ENCODE peak calls at places on chromosomes 3 and 15, in ten cellular contexts. One of them, this sample, is unnamed.

GRCh38 chr3:11140054-11140712 is 14.1 kb upstream of the HRH1 start:
- DNase-seq in HT1080: no peak
- DNase-seq in NCI-H1092: peak
- DNase-seq in dermis blood vessel endothelial cell: peak
- DNase-seq in stimulated activated CD8-positive, alpha-beta memory T cell treated with anti-CD3 and anti-CD28 coated beads, Interleukin-7, amount 100 ng/mL, for 1 hour: no peak
- DNase-seq in stromal cell of bone marrow: peak
- DNase-seq in Caki2: peak
- DNase-seq in left cardiac atrium: peak
- DNase-seq in ecto neural progenitor cell: no peak
- DNase-seq in stimulated activated CD4-positive, alpha-beta T cell treated with anti-CD3 and anti-CD28 coated beads, TNF-alpha, amount 100 ng/mL, for 4 hours: no peak
- DNase-seq in this sample: no peak

GRCh38 chr3:122680381-122681293 is at the start of gene PARP14:
- DNase-seq in HT1080: peak
- DNase-seq in NCI-H1092: no peak
- DNase-seq in dermis blood vessel endothelial cell: peak
- DNase-seq in stimulated activated CD8-positive, alpha-beta memory T cell treated with anti-CD3 and anti-CD28 coated beads, Interleukin-7, amount 100 ng/mL, for 1 hour: peak
- DNase-seq in stromal cell of bone marrow: peak
- DNase-seq in Caki2: peak
- DNase-seq in left cardiac atrium: peak
- DNase-seq in ecto neural progenitor cell: peak
- DNase-seq in stimulated activated CD4-positive, alpha-beta T cell treated with anti-CD3 and anti-CD28 coated beads, TNF-alpha, amount 100 ng/mL, for 4 hours: peak
- DNase-seq in this sample: no peak

GRCh38 chr3:8318002-8318649 is 183.5 kb upstream of the LMCD1 start:
- DNase-seq in HT1080: peak
- DNase-seq in NCI-H1092: no peak
- DNase-seq in dermis blood vessel endothelial cell: no peak
- DNase-seq in stimulated activated CD8-positive, alpha-beta memory T cell treated with anti-CD3 and anti-CD28 coated beads, Interleukin-7, amount 100 ng/mL, for 1 hour: no peak
- DNase-seq in stromal cell of bone marrow: peak
- DNase-seq in Caki2: no peak
- DNase-seq in left cardiac atrium: no peak
- DNase-seq in ecto neural progenitor cell: no peak
- DNase-seq in stimulated activated CD4-positive, alpha-beta T cell treated with anti-CD3 and anti-CD28 coated beads, TNF-alpha, amount 100 ng/mL, for 4 hours: no peak
- DNase-seq in this sample: no peak

GRCh38 chr15:75758071-75758872 is 45.6 kb upstream of the CSPG4 start:
- DNase-seq in HT1080: peak
- DNase-seq in NCI-H1092: peak
- DNase-seq in dermis blood vessel endothelial cell: peak
- DNase-seq in stimulated activated CD8-positive, alpha-beta memory T cell treated with anti-CD3 and anti-CD28 coated beads, Interleukin-7, amount 100 ng/mL, for 1 hour: peak
- DNase-seq in stromal cell of bone marrow: peak
- DNase-seq in Caki2: peak
- DNase-seq in left cardiac atrium: peak
- DNase-seq in ecto neural progenitor cell: peak
- DNase-seq in stimulated activated CD4-positive, alpha-beta T cell treated with anti-CD3 and anti-CD28 coated beads, TNF-alpha, amount 100 ng/mL, for 4 hours: peak
- DNase-seq in this sample: peak

GRCh38 chr3:188421836-188422540 is 268.0 kb downstream of the LPP start:
- DNase-seq in HT1080: no peak
- DNase-seq in NCI-H1092: no peak
- DNase-seq in dermis blood vessel endothelial cell: no peak
- DNase-seq in stimulated activated CD8-positive, alpha-beta memory T cell treated with anti-CD3 and anti-CD28 coated beads, Interleukin-7, amount 100 ng/mL, for 1 hour: no peak
- DNase-seq in stromal cell of bone marrow: no peak
- DNase-seq in Caki2: no peak
- DNase-seq in left cardiac atrium: no peak
- DNase-seq in ecto neural progenitor cell: no peak
- DNase-seq in stimulated activated CD4-positive, alpha-beta T cell treated with anti-CD3 and anti-CD28 coated beads, TNF-alpha, amount 100 ng/mL, for 4 hours: no peak
- DNase-seq in this sample: no peak

GRCh38 chr15:68586274-68586961 is 7.6 kb downstream of the CORO2B start:
- DNase-seq in HT1080: peak
- DNase-seq in NCI-H1092: no peak
- DNase-seq in dermis blood vessel endothelial cell: peak
- DNase-seq in stimulated activated CD8-positive, alpha-beta memory T cell treated with anti-CD3 and anti-CD28 coated beads, Interleukin-7, amount 100 ng/mL, for 1 hour: no peak
- DNase-seq in stromal cell of bone marrow: peak
- DNase-seq in Caki2: peak
- DNase-seq in left cardiac atrium: no peak
- DNase-seq in ecto neural progenitor cell: no peak
- DNase-seq in stimulated activated CD4-positive, alpha-beta T cell treated with anti-CD3 and anti-CD28 coated beads, TNF-alpha, amount 100 ng/mL, for 4 hours: no peak
- DNase-seq in this sample: peak

GRCh38 chr3:63863150-63864007 is at the start of the genes ATXN7 and THOC7:
- DNase-seq in HT1080: peak
- DNase-seq in NCI-H1092: peak
- DNase-seq in dermis blood vessel endothelial cell: peak
- DNase-seq in stimulated activated CD8-positive, alpha-beta memory T cell treated with anti-CD3 and anti-CD28 coated beads, Interleukin-7, amount 100 ng/mL, for 1 hour: peak
- DNase-seq in stromal cell of bone marrow: peak
- DNase-seq in Caki2: peak
- DNase-seq in left cardiac atrium: peak
- DNase-seq in ecto neural progenitor cell: peak
- DNase-seq in stimulated activated CD4-positive, alpha-beta T cell treated with anti-CD3 and anti-CD28 coated beads, TNF-alpha, amount 100 ng/mL, for 4 hours: peak
- DNase-seq in this sample: peak

GRCh38 chr3:118128886-118129285 is 905.8 kb downstream of the IGSF11 start:
- DNase-seq in HT1080: peak
- DNase-seq in NCI-H1092: no peak
- DNase-seq in dermis blood vessel endothelial cell: no peak
- DNase-seq in stimulated activated CD8-positive, alpha-beta memory T cell treated with anti-CD3 and anti-CD28 coated beads, Interleukin-7, amount 100 ng/mL, for 1 hour: no peak
- DNase-seq in stromal cell of bone marrow: peak
- DNase-seq in Caki2: no peak
- DNase-seq in left cardiac atrium: no peak
- DNase-seq in ecto neural progenitor cell: no peak
- DNase-seq in stimulated activated CD4-positive, alpha-beta T cell treated with anti-CD3 and anti-CD28 coated beads, TNF-alpha, amount 100 ng/mL, for 4 hours: no peak
- DNase-seq in this sample: no peak

This sample was measured in glutamatergic neuron.